ENCODE peak calls at places on chromosomes 6 and 20, in five cellular contexts. One of them, this sample, is unnamed.

GRCh38 chr20:38392356-38392755 is 42.8 kb downstream of the SNHG17 start:
- DNase-seq in B cell: no peak
- DNase-seq in T-helper 9 cell: no peak
- DNase-seq in endothelial cell of umbilical vein: no peak
- DNase-seq in HTR-8/SVneo: no peak
- DNase-seq in this sample: no peak

GRCh38 chr20:51731771-51732453 is 36.3 kb downstream of the ATP9A start:
- DNase-seq in T-helper 9 cell: no peak
- DNase-seq in HTR-8/SVneo: no peak
- DNase-seq in B cell: no peak
- DNase-seq in endothelial cell of umbilical vein: no peak
- DNase-seq in this sample: no peak

GRCh38 chr6:7559651-7560385 is 18.3 kb downstream of the DSP start:
- DNase-seq in T-helper 9 cell: no peak
- DNase-seq in HTR-8/SVneo: no peak
- DNase-seq in B cell: no peak
- DNase-seq in endothelial cell of umbilical vein: no peak
- DNase-seq in this sample: no peak

GRCh38 chr6:37061157-37061804 is 55.8 kb downstream of the FGD2 start:
- DNase-seq in T-helper 9 cell: no peak
- DNase-seq in B cell: no peak
- DNase-seq in HTR-8/SVneo: no peak
- DNase-seq in endothelial cell of umbilical vein: no peak
- DNase-seq in this sample: no peak

GRCh38 chr6:120681204-120681603 is 653.1 kb downstream of the TBC1D32 start:
- DNase-seq in HTR-8/SVneo: no peak
- DNase-seq in endothelial cell of umbilical vein: no peak
- DNase-seq in T-helper 9 cell: no peak
- DNase-seq in B cell: no peak
- DNase-seq in this sample: no peak

GRCh38 chr6:34032856-34033255 is 113.0 kb downstream of the GRM4 start:
- DNase-seq in T-helper 9 cell: no peak
- DNase-seq in B cell: no peak
- DNase-seq in endothelial cell of umbilical vein: no peak
- DNase-seq in HTR-8/SVneo: no peak
- DNase-seq in this sample: no peak

GRCh38 chr6:113980937-113981554 is 10.1 kb upstream of the HDAC2 start:
- DNase-seq in HTR-8/SVneo: no peak
- DNase-seq in endothelial cell of umbilical vein: peak; percentile 35
- DNase-seq in T-helper 9 cell: no peak
- DNase-seq in B cell: no peak
- DNase-seq in this sample: peak; percentile 66

GRCh38 chr6:119105262-119105661 is 26.8 kb upstream of the FAM184A start:
- DNase-seq in endothelial cell of umbilical vein: peak; percentile 58
- DNase-seq in HTR-8/SVneo: no peak
- DNase-seq in T-helper 9 cell: no peak
- DNase-seq in B cell: no peak
- DNase-seq in this sample: peak; percentile 62

GRCh38 chr20:31860431-31861345 is 9.6 kb downstream of the DUSP15 start:
- DNase-seq in HTR-8/SVneo: no peak
- DNase-seq in endothelial cell of umbilical vein: no peak
- DNase-seq in T-helper 9 cell: no peak
- DNase-seq in B cell: peak; percentile 35
- DNase-seq in this sample: peak; percentile 34

GRCh38 chr6:34021001-34021838 is 124.7 kb downstream of the GRM4 start:
- DNase-seq in B cell: no peak
- DNase-seq in HTR-8/SVneo: no peak
- DNase-seq in T-helper 9 cell: no peak
- DNase-seq in endothelial cell of umbilical vein: no peak
- DNase-seq in this sample: no peak

GRCh38 chr20:57650266-57650665 is 30.0 kb upstream of the ZBP1 start:
- DNase-seq in T-helper 9 cell: no peak
- DNase-seq in endothelial cell of umbilical vein: no peak
- DNase-seq in B cell: no peak
- DNase-seq in HTR-8/SVneo: no peak
- DNase-seq in this sample: no peak